ENCODE peak calls at places on chromosomes 4 and X, in seven cellular contexts. D is H9, J is H1, G is IMR-90, L is neuronal stem cell, W is mesendoderm, K is trophoblast cell. B is an unnamed sample.

GRCh38 chrX:102833136-102833535 is 103.9 kb upstream of the RAB40AL start:
- DNase-seq in D (no peak), J (no peak), G (peak), L (no peak), W (peak), K (peak), B (peak)

GRCh38 chr4:119833611-119834010 is 205.0 kb upstream of the PDE5A start:
- DNase-seq in D (no peak), J (no peak), G (no peak), L (no peak), W (no peak), K (no peak), B (no peak)

GRCh38 chrX:130524476-130525194 is 122.8 kb downstream of the RBMX2 start:
- DNase-seq in D (no peak), J (no peak), G (no peak), L (no peak), W (no peak), K (no peak), B (no peak)

GRCh38 chr4:153318696-153319320 is 25.7 kb upstream of the MND1 start:
- DNase-seq in D (no peak), J (no peak), G (peak), L (peak), W (peak), K (peak), B (peak)

GRCh38 chrX:77679145-77679544 is 106.9 kb downstream of the ATRX start:
- DNase-seq in D (no peak), J (no peak), G (no peak), L (no peak), W (no peak), K (no peak), B (no peak)

GRCh38 chr4:22030321-22030720 is 81.7 kb upstream of the KCNIP4 start:
- DNase-seq in D (no peak), J (no peak), G (no peak), L (no peak), W (no peak), K (no peak), B (no peak)

GRCh38 chr4:108366716-108367115 is 198.0 kb upstream of the LEF1 start:
- DNase-seq in D (no peak), J (no peak), G (no peak), L (no peak), W (no peak), K (peak), B (no peak)

GRCh38 chr4:146275370-146275769 is 61.0 kb downstream of the REELD1 start:
- DNase-seq in D (no peak), J (no peak), G (no peak), L (no peak), W (no peak), K (no peak), B (no peak)

GRCh38 chr4:14151099-14151498 is 523.6 kb upstream of the BOD1L1 start:
- DNase-seq in D (no peak), J (no peak), G (peak), L (no peak), W (no peak), K (no peak), B (no peak)

GRCh38 chrX:64975491-64975890 is 759 bp downstream of the ZC4H2 start:
- DNase-seq in D (peak), J (peak), G (no peak), L (peak), W (peak), K (no peak), B (peak)

GRCh38 chr4:167616471-167616870 is 382.2 kb upstream of the SPOCK3 start:
- DNase-seq in D (no peak), J (no peak), G (no peak), L (no peak), W (no peak), K (no peak), B (no peak)
- H2AK5ac ChIP-seq in D (no peak), J (no peak), G (no peak), L (no peak), W (no peak), K (no peak), B (no peak)

DNA sequence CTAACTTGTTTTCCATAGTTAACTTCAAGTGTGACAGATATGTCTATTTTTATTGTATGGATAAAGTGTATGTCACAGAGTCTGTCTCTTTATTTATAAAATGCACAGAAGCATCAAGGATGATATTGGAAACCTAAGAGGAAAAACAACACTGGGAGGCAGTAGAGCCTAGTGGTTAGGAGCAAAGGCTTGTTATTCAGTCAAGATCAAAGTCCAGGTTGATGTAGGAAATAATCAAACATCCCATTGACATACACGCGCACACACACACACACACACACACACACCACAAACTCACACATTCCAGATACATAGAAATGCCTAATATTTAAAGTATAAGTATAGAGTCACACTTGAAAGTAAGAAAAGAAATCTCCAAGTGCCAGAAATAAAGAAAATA is 206.8 kb downstream of the CHRDL1 start:
- DNase-seq in D (no peak), J (no peak), G (no peak), L (no peak), W (no peak), K (no peak), B (no peak)
- H3K27ac ChIP-seq in D (no peak), J (no peak), G (no peak), L (no peak), W (no peak), K (no peak), B (no peak)

GRCh38 chr4:88144866-88145300 is 13.6 kb downstream of the ABCG2 start:
- DNase-seq in D (no peak), J (no peak), G (no peak), L (no peak), W (peak), K (peak), B (peak)

GRCh38 chr4:88147799-88148217 is 10.6 kb downstream of the ABCG2 start:
- DNase-seq in D (no peak), J (no peak), G (no peak), L (no peak), W (peak), K (peak), B (peak)

GRCh38 chr4:88144048-88144447 is 14.4 kb downstream of the ABCG2 start:
- DNase-seq in D (no peak), J (no peak), G (no peak), L (no peak), W (peak), K (peak), B (no peak)

GRCh38 chr4:88146891-88147290 is 11.5 kb downstream of the ABCG2 start:
- DNase-seq in D (no peak), J (no peak), G (no peak), L (no peak), W (peak), K (no peak), B (no peak)

GRCh38 chr4:88148560-88148959 is 9.9 kb downstream of the ABCG2 start:
- DNase-seq in D (no peak), J (no peak), G (no peak), L (no peak), W (no peak), K (no peak), B (peak)
- H2AK5ac ChIP-seq in D (no peak), J (no peak), G (no peak), L (no peak), W (no peak), K (peak), B (no peak)

DNA sequence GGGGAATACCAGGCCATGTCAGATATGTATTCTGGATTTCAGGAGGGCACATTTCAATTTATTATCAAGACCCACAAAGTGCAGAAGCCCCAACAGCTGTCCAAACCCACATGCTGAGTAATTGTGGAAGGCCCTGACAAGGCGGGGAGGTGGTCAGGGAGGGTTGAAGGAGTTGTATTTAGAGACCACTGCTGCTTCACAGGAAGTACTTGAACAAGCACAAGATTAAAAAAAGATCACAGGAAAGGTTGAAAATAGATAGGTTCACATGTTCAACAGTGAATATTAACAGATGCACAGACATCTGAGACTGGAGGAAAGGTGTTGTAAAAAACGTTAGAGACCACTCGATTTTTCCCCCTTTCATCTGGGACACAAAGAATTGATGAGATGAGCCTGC is 17.9 kb downstream of the ATP8A1 start:
- DNase-seq in D (no peak), J (no peak), G (no peak), L (no peak), W (no peak), K (no peak), B (no peak)
- H3K27ac ChIP-seq in D (no peak), J (no peak), G (no peak), L (no peak), W (no peak), K (no peak), B (no peak)

GRCh38 chrX:123731987-123732678 is 719 bp downstream of the THOC2 start:
- DNase-seq in D (no peak), J (peak), G (peak), L (no peak), W (peak), K (peak), B (peak)

GRCh38 chrX:123732679-123733363 is at the start of gene THOC2:
- DNase-seq in D (peak), J (peak), G (peak), L (peak), W (peak), K (peak), B (peak)

GRCh38 chrX:123731258-123731986 is 1.4 kb downstream of the THOC2 start:
- DNase-seq in D (no peak), J (no peak), G (peak), L (no peak), W (peak), K (no peak), B (peak)

GRCh38 chrX:123728554-123728953 is 4.3 kb downstream of the THOC2 start:
- DNase-seq in D (no peak), J (no peak), G (no peak), L (no peak), W (no peak), K (no peak), B (no peak)

GRCh38 chrX:123728001-123728400 is 4.9 kb downstream of the THOC2 start:
- DNase-seq in D (no peak), J (no peak), G (no peak), L (no peak), W (no peak), K (no peak), B (no peak)
- H2AK5ac ChIP-seq in D (no peak), J (no peak), G (no peak), L (no peak), W (no peak), K (no peak), B (no peak)

DNA sequence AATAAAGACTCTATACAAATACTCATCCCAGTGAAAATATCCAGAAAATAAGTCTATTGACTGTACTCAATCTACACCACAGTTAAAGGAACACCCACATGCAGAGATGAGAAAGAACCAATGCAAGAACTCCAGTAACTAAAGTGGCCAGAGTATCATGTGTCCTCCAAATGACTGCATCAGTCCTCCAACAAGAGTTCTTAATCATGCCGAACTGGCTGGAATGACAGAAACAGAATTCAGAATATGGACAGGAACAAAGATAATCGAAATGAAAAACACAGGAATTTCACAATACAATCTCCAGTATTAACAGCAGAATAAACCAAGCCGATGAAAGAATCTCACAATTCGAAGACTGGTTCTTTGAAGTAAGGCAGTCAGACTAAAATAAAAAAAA is 210.3 kb downstream of the TBCK start:
- DNase-seq in D (no peak), J (no peak), G (no peak), L (no peak), W (no peak), K (no peak), B (no peak)
- H3K27ac ChIP-seq in D (no peak), J (no peak), G (no peak), L (no peak), W (no peak), K (no peak), B (no peak)

GRCh38 chrX:138890491-138890890 is 179.0 kb upstream of the FGF13 start:
- DNase-seq in D (no peak), J (no peak), G (no peak), L (no peak), W (no peak), K (no peak), B (no peak)

GRCh38 chrX:138889152-138889551 is 177.6 kb upstream of the FGF13 start:
- DNase-seq in D (no peak), J (no peak), G (no peak), L (no peak), W (no peak), K (no peak), B (no peak)

GRCh38 chrX:138885886-138886285 is 174.4 kb upstream of the FGF13 start:
- DNase-seq in D (no peak), J (no peak), G (no peak), L (no peak), W (no peak), K (no peak), B (peak)

GRCh38 chrX:138886769-138887168 is 175.3 kb upstream of the FGF13 start:
- DNase-seq in D (no peak), J (no peak), G (no peak), L (no peak), W (no peak), K (no peak), B (no peak)
- H2AK5ac ChIP-seq in D (no peak), J (no peak), G (no peak), L (no peak), W (no peak), K (no peak), B (no peak)

DNA sequence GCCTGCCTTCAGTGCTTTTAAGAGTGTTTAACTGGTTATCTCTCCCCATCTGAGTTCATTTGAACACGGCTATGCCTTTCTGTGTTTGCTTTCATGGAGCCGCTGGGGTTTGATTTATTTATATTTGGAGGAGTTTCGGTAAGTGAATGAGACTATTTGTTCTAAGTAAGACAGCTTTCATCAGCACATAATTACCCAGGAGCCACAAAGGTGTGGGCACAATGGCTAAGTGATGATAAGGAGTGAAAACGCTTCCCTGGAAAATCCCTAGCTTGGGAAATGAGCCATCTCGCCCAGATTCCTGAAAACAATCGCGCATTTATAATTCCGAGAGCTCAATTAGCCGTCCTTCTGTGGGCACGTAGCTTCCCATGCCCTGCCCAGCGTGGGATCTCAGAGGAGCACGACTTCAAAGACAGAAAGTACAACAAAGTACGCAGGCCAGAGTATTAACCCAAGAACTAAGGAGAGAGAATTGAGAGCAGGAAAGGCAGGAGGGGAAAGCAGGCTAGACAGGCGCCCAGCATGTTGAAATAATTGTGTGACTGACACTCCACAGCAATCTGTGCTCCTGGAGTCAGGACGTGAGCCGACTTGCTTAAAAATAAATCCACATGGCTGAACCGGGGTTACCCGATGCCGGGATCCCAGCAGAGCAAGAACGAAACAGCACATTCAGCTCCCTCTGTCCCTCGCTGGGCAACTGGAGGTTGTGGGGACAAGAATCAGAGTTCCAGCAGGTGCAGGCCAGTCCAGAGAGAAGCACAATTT is 99.0 kb downstream of the DHRSX start:
- DNase-seq in D (no peak), J (no peak), G (no peak), L (peak), W (peak), K (no peak), B (no peak)
- H3K27ac ChIP-seq in D (no peak), J (no peak), G (no peak), L (peak), W (peak), K (no peak), B (no peak)

DNA sequence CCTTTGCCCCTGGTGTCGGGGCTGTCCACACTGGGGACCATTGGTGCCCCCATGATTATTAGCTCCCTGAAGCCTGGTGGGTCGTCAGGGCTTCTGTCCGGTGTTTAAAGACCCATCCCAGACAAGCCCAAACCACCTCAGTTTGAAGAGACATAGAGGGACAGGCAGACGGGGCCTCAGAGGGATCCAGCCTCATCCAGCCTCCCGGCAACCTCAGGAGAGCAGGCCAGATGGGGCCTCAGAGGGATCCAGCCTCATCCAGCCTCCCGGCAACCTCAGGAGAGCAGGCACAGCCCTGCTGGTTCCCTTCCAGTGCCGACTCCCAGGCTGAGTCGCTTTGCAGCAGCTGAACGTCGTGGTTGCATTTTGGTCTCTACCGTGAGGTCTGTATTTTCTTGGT is 32.1 kb downstream of the PIGG start:
- DNase-seq in D (no peak), J (no peak), G (no peak), L (no peak), W (no peak), K (no peak), B (no peak)
- H2AK5ac ChIP-seq in D (no peak), J (no peak), G (no peak), L (no peak), W (no peak), K (no peak), B (no peak)

DNA sequence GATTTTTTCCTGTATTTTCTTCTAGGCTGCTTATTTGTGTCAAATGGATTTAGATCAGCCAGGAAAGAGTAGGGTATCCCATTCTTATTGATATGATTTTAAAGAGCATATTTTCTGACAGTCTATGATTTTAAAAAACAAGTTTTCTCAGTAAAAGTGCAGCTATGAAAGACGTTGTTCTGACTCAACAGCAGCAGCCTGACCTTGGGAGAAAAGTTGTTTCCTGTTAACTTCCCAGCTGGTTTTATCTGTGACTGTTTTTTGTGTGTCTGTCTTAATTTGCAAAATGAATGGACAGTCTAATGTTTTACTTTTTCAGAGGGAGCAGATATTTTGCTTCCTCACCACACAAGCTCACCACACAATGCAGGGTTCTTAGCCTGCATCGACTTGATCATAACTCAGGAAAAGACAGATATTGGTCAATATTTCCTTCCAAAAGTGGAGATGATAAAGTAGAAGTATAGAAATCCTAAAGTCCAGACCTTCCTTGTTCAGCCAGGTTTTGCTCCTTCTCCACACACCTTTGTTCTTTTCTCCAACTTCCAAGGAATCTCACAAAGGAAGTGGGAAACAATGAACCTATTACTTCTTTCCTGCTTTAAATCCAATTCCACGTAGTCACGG is 689 bp upstream of the MTHFD2L start:
- DNase-seq in D (no peak), J (no peak), G (peak), L (peak), W (peak), K (no peak), B (peak)
- H3K27ac ChIP-seq in D (peak), J (peak), G (peak), L (peak), W (peak), K (peak), B (peak)

B was measured in mesenchymal stem cell.